ENCODE peak calls at places on chromosomes 13 and 19, in four cellular contexts. G, X, T and U are unnamed samples.
A peak's percentile ranks its signal among the peaks of the same experiment; 100 is the strongest.

GRCh38 chr13:79385694-79386093 is 20.4 kb downstream of the RBM26 start:
- DNase-seq in X (no peak), G (no peak), T (no peak), U (no peak)

GRCh38 chr13:101121608-101122007 is 294.7 kb downstream of the NALCN start:
- DNase-seq in T (no peak), G (no peak), X (no peak), U (no peak)

GRCh38 chr13:74134777-74135305 is 637 bp upstream of the KLF12 start:
- DNase-seq in T (peak; percentile 70), G (no peak), X (peak; percentile 52), U (no peak)

GRCh38 chr13:106156468-106156867 is 379.0 kb downstream of the EFNB2 start:
- DNase-seq in G (peak; percentile 86), X (no peak), T (peak; percentile 97), U (peak; percentile 98)

GRCh38 chr13:110907951-110908898 is 6.6 kb downstream of the ANKRD10 start:
- DNase-seq in X (no peak), G (peak; percentile 35), T (peak; percentile 75), U (no peak)

GRCh38 chr13:95784891-95785290 is 108.0 kb downstream of the DNAJC3 start:
- DNase-seq in X (no peak), T (no peak), G (peak; percentile 23), U (peak; percentile 34)

GRCh38 chr13:83215627-83216026 is 666.6 kb downstream of the SLITRK1 start:
- DNase-seq in X (no peak), G (peak; percentile 82), T (peak; percentile 42), U (peak; percentile 67)

GRCh38 chr19:3982701-3983541 is 2.3 kb downstream of the EEF2 start:
- DNase-seq in X (no peak), T (no peak), G (peak; percentile 45), U (peak; percentile 39)

GRCh38 chr13:73740681-73741080 is 393.5 kb downstream of the KLF12 start:
- DNase-seq in G (peak; percentile 68), X (no peak), T (no peak), U (peak; percentile 21)

GRCh38 chr13:92103673-92104296 is 705.4 kb downstream of the GPC5 start:
- DNase-seq in X (no peak), T (no peak), G (no peak), U (no peak)

GRCh38 chr19:29497686-29498436 is 27.9 kb upstream of the VSTM2B start:
- DNase-seq in X (no peak), G (no peak), T (no peak), U (no peak)

GRCh38 chr13:42247883-42248282 is 24.1 kb upstream of the AKAP11 start:
- DNase-seq in X (no peak), G (no peak), T (no peak), U (no peak)

GRCh38 chr13:100392709-100393630 is 195.6 kb downstream of the GGACT start:
- DNase-seq in T (peak; percentile 95), X (peak; percentile 19), G (peak; percentile 100), U (peak; percentile 100)

GRCh38 chr19:1445932-1446712 is 3.8 kb upstream of the APC2 start:
- DNase-seq in G (no peak), T (no peak), X (no peak), U (no peak)

GRCh38 chr13:37679043-37679442 is 80.5 kb upstream of the POSTN start:
- DNase-seq in T (no peak), G (no peak), X (no peak), U (no peak)

GRCh38 chr19:49869009-49869483 is 1.7 kb upstream of the PNKP start:
- DNase-seq in T (no peak), G (no peak), X (peak; percentile 17), U (no peak)

GRCh38 chr19:6103894-6104293 is 6.4 kb downstream of the RFX2 start:
- DNase-seq in T (no peak), X (no peak), G (no peak), U (no peak)

GRCh38 chr13:58341318-58341717 is 709.8 kb downstream of the PCDH17 start:
- DNase-seq in G (no peak), T (no peak), X (no peak), U (no peak)

GRCh38 chr13:106471957-106472543 is 63.4 kb downstream of the EFNB2 start:
- DNase-seq in X (no peak), T (peak; percentile 86), G (peak; percentile 85), U (peak; percentile 88)

GRCh38 chr13:31160857-31161582 is 684 bp downstream of the HSPH1 start:
- DNase-seq in G (peak; percentile 73), T (peak; percentile 36), X (peak; percentile 45), U (peak; percentile 78)

GRCh38 chr19:14023404-14024235 is 4.3 kb upstream of the RLN3 start:
- DNase-seq in T (no peak), G (peak; percentile 53), X (no peak), U (peak; percentile 40)

GRCh38 chr19:56596676-56597075 is 1.6 kb downstream of the ZNF71 start:
- DNase-seq in X (no peak), T (no peak), G (no peak), U (no peak)

GRCh38 chr19:40596608-40597328 is 4.4 kb upstream of the LTBP4 start:
- DNase-seq in T (no peak), G (peak; percentile 49), X (no peak), U (peak; percentile 59)

GRCh38 chr19:28537079-28537478 is 675.9 kb downstream of the UQCRFS1 start:
- DNase-seq in T (no peak), G (no peak), X (no peak), U (no peak)

GRCh38 chr19:33071887-33072286 is 7.2 kb upstream of the RHPN2 start:
- DNase-seq in X (no peak), G (no peak), T (no peak), U (no peak)

GRCh38 chr19:7699422-7700127 is 2.4 kb downstream of the FCER2 start:
- DNase-seq in T (no peak), X (no peak), G (peak; percentile 20), U (no peak)

GRCh38 chr19:29804493-29804892 is 7.3 kb upstream of the CCNE1 start:
- DNase-seq in G (no peak), X (no peak), T (no peak), U (no peak)

GRCh38 chr13:37701972-37702371 is 103.4 kb upstream of the POSTN start:
- DNase-seq in T (peak; percentile 10), X (no peak), G (peak; percentile 92), U (peak; percentile 83)

GRCh38 chr13:55244991-55245644 is 1895.6 kb upstream of the PRR20A start:
- DNase-seq in G (no peak), X (no peak), T (no peak), U (no peak)

GRCh38 chr13:45728759-45729158 is 26.6 kb downstream of the CBY2 start:
- DNase-seq in X (no peak), G (no peak), T (no peak), U (no peak)

GRCh38 chr19:55553217-55554182 is 8.2 kb upstream of the SBK3 start:
- DNase-seq in T (peak; percentile 24), G (no peak), X (no peak), U (no peak)
- H3K4me3 ChIP-seq in T (no peak overlapping the region), G (no peak overlapping the region), X (no peak overlapping the region), U (no peak overlapping the region)

GRCh38 chr13:59806801-59807200 is 356.9 kb downstream of the DIAPH3 start:
- DNase-seq in G (no peak), X (no peak), T (no peak), U (no peak)

GRCh38 chr13:59809564-59809963 is 354.2 kb downstream of the DIAPH3 start:
- DNase-seq in X (no peak), T (no peak), G (no peak), U (no peak)
- H3K4me3 ChIP-seq in X (no peak overlapping the region), T (no peak overlapping the region), G (no peak overlapping the region), U (no peak overlapping the region)

GRCh38 chr13:32964987-32965386 is 51.2 kb upstream of the KL start:
- DNase-seq in T (no peak), X (no peak), G (no peak), U (no peak)

GRCh38 chr13:32969516-32969941 is 46.7 kb upstream of the KL start:
- DNase-seq in T (peak; percentile 58), G (peak; percentile 67), X (no peak), U (peak; percentile 36)
- H3K4me3 ChIP-seq in T (peak overlapping the region; percentile 26), G (peak overlapping the region; percentile 47), X (no peak overlapping the region), U (no peak overlapping the region)

GRCh38 chr13:40379794-40380608 is 286.4 kb downstream of the FOXO1 start:
- DNase-seq in G (no peak), X (no peak), T (no peak), U (no peak)
- H3K4me3 ChIP-seq in G (no peak overlapping the region), X (no peak overlapping the region), T (no peak overlapping the region), U (no peak overlapping the region)

DNA sequence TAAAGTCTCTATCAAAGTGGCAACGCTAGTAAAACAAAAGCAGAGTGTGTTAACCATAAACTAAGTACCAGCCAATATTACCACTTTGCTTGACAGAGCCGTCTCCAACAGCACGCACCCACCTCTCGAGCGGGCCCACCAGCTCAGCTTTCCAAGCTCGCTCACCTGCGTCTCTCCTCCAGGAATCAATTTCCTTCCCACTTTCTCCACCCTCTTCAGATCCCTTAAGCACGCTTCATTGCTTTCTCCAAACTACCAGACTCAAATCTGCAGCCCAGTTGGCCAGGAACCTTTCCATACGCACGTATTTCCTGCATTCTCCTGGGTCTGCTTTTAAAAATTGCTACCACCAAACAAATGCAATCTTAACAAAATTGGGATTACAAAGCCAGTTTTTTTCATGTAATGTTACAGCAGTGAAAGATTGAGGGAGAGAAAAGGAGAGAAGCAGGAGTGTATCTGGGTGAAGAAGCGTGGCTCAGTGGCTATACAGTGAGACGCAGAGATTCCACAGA is 1.5 kb downstream of the ENOX1 start:
- DNase-seq in T (no peak), X (no peak), G (peak; percentile 29), U (no peak)
- H3K4me3 ChIP-seq in T (no peak overlapping the region), X (no peak overlapping the region), G (peak overlapping the region; percentile 75), U (peak overlapping the region; percentile 60)

DNA sequence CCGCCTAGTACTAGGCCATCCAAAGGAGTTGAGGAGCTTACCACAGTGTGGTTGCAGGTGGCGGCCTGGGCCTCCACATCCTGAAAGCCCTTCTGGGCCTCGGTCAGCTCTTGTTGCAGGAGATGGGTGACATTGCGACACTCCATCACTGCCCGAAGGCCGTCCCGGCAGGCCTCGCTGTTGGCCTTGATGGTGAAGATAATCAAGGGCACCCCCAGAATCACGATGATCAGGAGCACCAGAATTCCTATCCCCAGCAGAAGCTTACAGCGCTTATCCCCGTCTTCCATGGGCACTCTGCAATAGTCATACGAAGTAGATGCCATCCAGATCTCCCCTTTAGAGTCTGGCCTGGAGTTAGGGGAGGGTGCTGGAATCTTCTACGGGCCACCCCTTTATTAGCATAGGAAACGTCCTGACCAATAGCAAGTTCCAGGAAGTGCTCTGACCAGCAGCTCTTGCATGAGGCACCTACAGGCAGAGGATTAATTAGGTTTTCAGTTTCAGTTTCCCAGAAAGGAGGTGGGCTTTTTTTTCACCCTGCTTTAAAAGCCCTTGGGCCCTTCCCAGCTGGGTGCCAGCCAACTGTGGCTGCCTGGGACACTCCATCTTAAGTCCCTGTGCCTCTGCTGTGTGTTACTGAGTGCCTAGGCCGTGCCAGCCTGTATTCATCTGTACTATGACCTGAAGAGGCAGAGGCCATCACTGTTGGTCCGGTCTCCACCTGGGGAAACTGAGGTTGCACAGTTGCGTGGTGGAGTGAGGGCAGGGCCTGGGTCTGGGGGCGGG is at the start of gene BST2:
- DNase-seq in T (no peak), X (peak; percentile 45), G (peak; percentile 62), U (peak; percentile 42)
- H3K4me3 ChIP-seq in T (no peak within 1 kb of the TSS), X (peak within 1 kb of the TSS; percentile 84), G (peak within 1 kb of the TSS; percentile 31), U (no peak within 1 kb of the TSS)

GRCh38 chr13:109547942-109548860 is 238.2 kb downstream of the IRS2 start:
- DNase-seq in T (no peak), X (no peak), G (no peak), U (no peak)
- H3K4me3 ChIP-seq in T (no peak overlapping the region), X (no peak overlapping the region), G (no peak overlapping the region), U (no peak overlapping the region)

GRCh38 chr13:62320731-62321130 is 905.1 kb upstream of the PCDH20 start:
- DNase-seq in G (no peak), X (no peak), T (no peak), U (no peak)
- H3K4me3 ChIP-seq in G (no peak overlapping the region), X (no peak overlapping the region), T (no peak overlapping the region), U (no peak overlapping the region)